ENCODE peak calls at places on chromosomes 4 and X, in four cellular contexts. K is brain microvascular endothelial cell, Y is body of pancreas, U is NCI-H460. E is an unnamed sample.

GRCh38 chr4:122537388-122538135 is 81.0 kb upstream of the IL2 start:
- DNase-seq in U (no peak), Y (no peak), K (no peak), E (no peak)

GRCh38 chr4:118280501-118281218 is 72.1 kb downstream of the PRSS12 start:
- DNase-seq in K (peak), U (peak), Y (peak), E (peak)

GRCh38 chr4:10120943-10121567 is 4.5 kb upstream of the WDR1 start:
- DNase-seq in Y (no peak), U (no peak), K (no peak), E (no peak)

GRCh38 chrX:104018126-104018525 is 4.6 kb upstream of the H2BW1 start:
- DNase-seq in U (no peak), K (no peak), Y (no peak), E (no peak)

GRCh38 chr4:100421356-100421978 is 96.4 kb downstream of the EMCN start:
- DNase-seq in Y (no peak), K (peak), U (peak), E (peak)

GRCh38 chr4:139017861-139018260 is 2.3 kb downstream of the NOCT start:
- DNase-seq in U (no peak), K (no peak), Y (no peak), E (no peak)

GRCh38 chr4:183333983-183334382 is 11.8 kb upstream of the CLDN24 start:
- DNase-seq in U (peak), K (no peak), Y (no peak), E (no peak)

GRCh38 chr4:21819086-21819485 is 129.5 kb downstream of the KCNIP4 start:
- DNase-seq in U (no peak), K (no peak), Y (no peak), E (no peak)

GRCh38 chr4:139300431-139301142 is 718 bp upstream of the NAA15 start:
- DNase-seq in U (peak), K (peak), Y (peak), E (no peak)

GRCh38 chr4:30792616-30793015 is 72.4 kb downstream of the PCDH7 start:
- DNase-seq in U (no peak), Y (no peak), K (no peak), E (no peak)

GRCh38 chrX:2516612-2517011 is 15.8 kb upstream of the DHRSX start:
- DNase-seq in U (no peak), K (no peak), Y (no peak), E (no peak)

GRCh38 chr4:22500128-22500611 is 15.7 kb downstream of the ADGRA3 start:
- DNase-seq in K (no peak), Y (peak), U (no peak), E (peak)

GRCh38 chr4:182206916-182207315 is 36.3 kb upstream of the TENM3 start:
- DNase-seq in K (no peak), Y (no peak), U (no peak), E (peak)

GRCh38 chrX:12999422-12999821 is 24.5 kb downstream of the TMSB4X start:
- DNase-seq in U (no peak), K (peak), Y (no peak), E (no peak)

GRCh38 chrX:135543924-135544323 is 23.5 kb downstream of the INTS6L start:
- DNase-seq in Y (no peak), K (no peak), U (peak), E (no peak)

GRCh38 chr4:25075851-25076250 is 45.1 kb upstream of the LGI2 start:
- DNase-seq in Y (peak), U (no peak), K (no peak), E (no peak)

E was measured in COR-L47.